ENCODE peak calls at places on chromosomes 16 and 17, in six cellular contexts. J, Y, N, O, E and C are unnamed samples. For H3K4me1, the result is how much of the 10 kb centered on the place peaks cover.

GRCh38 chr17:46764709-46765401 is 53.6 kb downstream of the WNT3 start:
- DNase-seq in J (peak), Y (peak), N (peak), O (peak), E (no peak), C (peak)

GRCh38 chr16:13835357-13835756 is 84.6 kb upstream of the ERCC4 start:
- DNase-seq in J (no peak), Y (no peak), N (no peak), O (no peak), E (no peak), C (no peak)

GRCh38 chr16:66133641-66134402 is 232.7 kb upstream of the CDH5 start:
- DNase-seq in J (no peak), Y (no peak), N (no peak), O (peak), E (no peak), C (no peak)

GRCh38 chr16:49542391-49542891 is 168.8 kb downstream of the C16orf78 start:
- DNase-seq in J (no peak), Y (no peak), N (no peak), O (no peak), E (peak), C (no peak)

GRCh38 chr16:46853713-46854443 is 22.9 kb upstream of the C16orf87 start:
- DNase-seq in J (peak), Y (peak), N (peak), O (peak), E (peak), C (peak)

GRCh38 chr16:52497067-52497816 is 49.7 kb downstream of the TOX3 start:
- DNase-seq in J (no peak), Y (peak), N (no peak), O (peak), E (no peak), C (no peak)

GRCh38 chr17:41773190-41773588 is 13.3 kb downstream of the JUP start:
- DNase-seq in J (peak), Y (peak), N (peak), O (peak), E (peak), C (no peak)

GRCh38 chr17:9370464-9370863 is 205.2 kb downstream of the STX8 start:
- DNase-seq in J (no peak), Y (peak), N (no peak), O (peak), E (no peak), C (no peak)

GRCh38 chr16:2095315-2095853 is 40.3 kb downstream of the PKD1 start:
- DNase-seq in J (no peak), Y (peak), N (no peak), O (no peak), E (peak), C (no peak)

GRCh38 chr17:81254955-81255717 is 16.0 kb downstream of the NDUFAF8 start:
- DNase-seq in J (peak), Y (peak), N (peak), O (peak), E (peak), C (peak)

GRCh38 chr16:51621610-51622009 is 470.5 kb upstream of the SALL1 start:
- DNase-seq in J (no peak), Y (no peak), N (no peak), O (no peak), E (no peak), C (no peak)

GRCh38 chr16:23502466-23502865 is 7.8 kb downstream of the GGA2 start:
- DNase-seq in J (no peak), Y (no peak), N (no peak), O (no peak), E (no peak), C (no peak)

GRCh38 chr17:72267601-72268000 is 146.8 kb downstream of the SOX9 start:
- DNase-seq in J (no peak), Y (no peak), N (no peak), O (no peak), E (no peak), C (no peak)

GRCh38 chr16:49700222-49700927 is 155.5 kb downstream of the ZNF423 start:
- DNase-seq in J (peak), Y (no peak), N (no peak), O (no peak), E (peak), C (peak)

GRCh38 chr17:80446645-80447405 is 29.6 kb downstream of the NPTX1 start:
- DNase-seq in J (peak), Y (peak), N (no peak), O (no peak), E (no peak), C (no peak)

GRCh38 chr17:77521076-77521475 is 380.3 kb downstream of the SEC14L1 start:
- DNase-seq in J (no peak), Y (no peak), N (no peak), O (no peak), E (no peak), C (no peak)

GRCh38 chr17:32496348-32497078 is 9.7 kb downstream of the CDK5R1 start:
- DNase-seq in J (no peak), Y (peak), N (no peak), O (peak), E (peak), C (no peak)

GRCh38 chr16:28491080-28491969 is 549 bp downstream of the CLN3 start:
- DNase-seq in J (peak), Y (peak), N (no peak), O (peak), E (peak), C (peak)

GRCh38 chr16:6684076-6684673 is 648.5 kb upstream of the RBFOX1 start:
- DNase-seq in J (no peak), Y (peak), N (no peak), O (no peak), E (no peak), C (peak)

GRCh38 chr17:34916120-34916519 is 45.1 kb downstream of the CCT6B start:
- DNase-seq in J (no peak), Y (no peak), N (no peak), O (no peak), E (no peak), C (no peak)

GRCh38 chr16:53545433-53545832 is 42.4 kb upstream of the AKTIP start:
- DNase-seq in J (no peak), Y (no peak), N (no peak), O (no peak), E (no peak), C (no peak)

GRCh38 chr17:56222255-56222654 is 69.0 kb downstream of the ANKFN1 start:
- DNase-seq in J (no peak), Y (no peak), N (no peak), O (no peak), E (no peak), C (no peak)

GRCh38 chr17:67421869-67422273 is 44.8 kb downstream of the PITPNC1 start:
- DNase-seq in J (no peak), Y (peak), N (no peak), O (peak), E (no peak), C (no peak)

GRCh38 chr16:75948886-75949285 is 222.6 kb upstream of the CPHXL start:
- DNase-seq in J (no peak), Y (no peak), N (no peak), O (no peak), E (no peak), C (no peak)

GRCh38 chr17:79919164-79919585 is 79.9 kb upstream of the CBX4 start:
- DNase-seq in J (peak), Y (peak), N (peak), O (no peak), E (peak), C (peak)

GRCh38 chr17:73043686-73044581 is 48.6 kb downstream of the SLC39A11 start:
- DNase-seq in J (no peak), Y (peak), N (no peak), O (peak), E (no peak), C (no peak)

GRCh38 chr16:28309811-28310311 is 17.5 kb downstream of the SBK1 start:
- DNase-seq in J (peak), Y (no peak), N (no peak), O (no peak), E (no peak), C (no peak)

GRCh38 chr16:27154573-27155521 is 48.5 kb upstream of the KDM8 start:
- DNase-seq in J (peak), Y (peak), N (peak), O (peak), E (peak), C (peak)

GRCh38 chr17:32314636-32315035 is 27.3 kb downstream of the C17orf75 start:
- DNase-seq in J (no peak), Y (no peak), N (no peak), O (no peak), E (no peak), C (no peak)

GRCh38 chr17:48989100-48989499 is 8.1 kb upstream of the IGF2BP1 start:
- DNase-seq in J (no peak), Y (no peak), N (no peak), O (no peak), E (no peak), C (no peak)

GRCh38 chr16:79628501-79628975 is 28.0 kb upstream of the MAF start:
- DNase-seq in J (no peak), Y (no peak), N (no peak), O (peak), E (no peak), C (no peak)

GRCh38 chr17:31629696-31630470 is 229.2 kb downstream of the COPRS start:
- DNase-seq in J (no peak), Y (no peak), N (no peak), O (peak), E (no peak), C (no peak)

GRCh38 chr16:87216824-87217205 is 100.4 kb downstream of the C16orf95 start:
- DNase-seq in J (no peak), Y (no peak), N (no peak), O (no peak), E (peak), C (no peak)

GRCh38 chr16:9351440-9351839 is 260.0 kb downstream of the HAPSTR1 start:
- DNase-seq in J (no peak), Y (peak), N (peak), O (no peak), E (no peak), C (no peak)

GRCh38 chr17:55322451-55322985 is 57.8 kb downstream of the HLF start:
- DNase-seq in J (no peak), Y (no peak), N (no peak), O (no peak), E (no peak), C (no peak)

GRCh38 chr17:81427446-81428120 is 32.3 kb downstream of the BAHCC1 start:
- DNase-seq in J (peak), Y (no peak), N (peak), O (no peak), E (peak), C (no peak)

GRCh38 chr16:56748826-56749225 is 18.9 kb downstream of the NUP93 start:
- DNase-seq in J (no peak), Y (no peak), N (no peak), O (no peak), E (no peak), C (peak)

GRCh38 chr16:90050969-90051368 is 26.2 kb downstream of the PRDM7 start:
- DNase-seq in J (no peak), Y (no peak), N (no peak), O (no peak), E (no peak), C (no peak)

DNA sequence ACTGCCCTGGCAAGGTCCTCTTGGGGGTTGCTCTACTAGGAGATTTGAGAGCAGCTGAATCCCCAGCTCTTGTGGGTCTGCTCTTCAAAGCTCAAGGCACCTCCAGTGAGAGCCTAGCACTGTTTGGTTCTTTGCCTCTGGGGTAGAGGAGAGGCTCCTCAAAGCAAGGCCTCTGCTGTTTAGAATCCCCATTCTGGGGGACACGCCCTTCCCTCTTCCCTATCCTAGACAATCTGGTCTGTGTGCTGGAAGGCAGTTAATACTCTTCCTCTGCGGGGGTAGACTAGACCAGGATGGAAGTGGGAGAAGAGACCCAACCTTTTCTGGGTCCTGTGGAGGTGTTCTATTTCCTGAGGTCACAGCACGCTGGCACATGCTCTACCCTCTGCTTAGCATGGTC is 7.7 kb downstream of the ERAL1 start:
- DNase-seq in J (no peak), Y (no peak), N (no peak), O (no peak), E (no peak), C (no peak)
- H3K4me1 ChIP-seq in J (under half), Y (under half), N (under half), O (under half), E (under half), C (under half)

GRCh38 chr17:38906429-38907172 is 18.8 kb upstream of the LASP1NB start:
- DNase-seq in J (no peak), Y (no peak), N (no peak), O (no peak), E (no peak), C (no peak)
- H3K4me1 ChIP-seq in J (under half), Y (under half), N (half or more), O (under half), E (under half), C (under half)

GRCh38 chr17:6675426-6675825 is 23.9 kb downstream of the C17orf100 start:
- DNase-seq in J (no peak), Y (no peak), N (no peak), O (no peak), E (no peak), C (no peak)
- H3K4me1 ChIP-seq in J (under half), Y (under half), N (under half), O (under half), E (under half), C (under half)

GRCh38 chr17:75693500-75694481 is 26.7 kb downstream of the SAP30BP start:
- DNase-seq in J (peak), Y (peak), N (no peak), O (peak), E (peak), C (peak)
- H3K4me1 ChIP-seq in J (under half), Y (half or more), N (half or more), O (under half), E (under half), C (under half)

GRCh38 chr16:88886915-88887521 is 20.6 kb upstream of the PABPN1L start:
- DNase-seq in J (peak), Y (no peak), N (peak), O (peak), E (no peak), C (peak)
- H3K4me1 ChIP-seq in J (under half), Y (under half), N (under half), O (under half), E (under half), C (under half)

GRCh38 chr17:57554826-57555635 is 190.1 kb downstream of the CCDC182 start:
- DNase-seq in J (no peak), Y (no peak), N (no peak), O (no peak), E (no peak), C (no peak)
- H3K4me1 ChIP-seq in J (under half), Y (under half), N (under half), O (under half), E (under half), C (under half)

GRCh38 chr16:85716016-85716679 is 27.4 kb upstream of the GINS2 start:
- DNase-seq in J (no peak), Y (no peak), N (no peak), O (no peak), E (no peak), C (no peak)
- H3K4me1 ChIP-seq in J (under half), Y (under half), N (under half), O (under half), E (under half), C (under half)

DNA sequence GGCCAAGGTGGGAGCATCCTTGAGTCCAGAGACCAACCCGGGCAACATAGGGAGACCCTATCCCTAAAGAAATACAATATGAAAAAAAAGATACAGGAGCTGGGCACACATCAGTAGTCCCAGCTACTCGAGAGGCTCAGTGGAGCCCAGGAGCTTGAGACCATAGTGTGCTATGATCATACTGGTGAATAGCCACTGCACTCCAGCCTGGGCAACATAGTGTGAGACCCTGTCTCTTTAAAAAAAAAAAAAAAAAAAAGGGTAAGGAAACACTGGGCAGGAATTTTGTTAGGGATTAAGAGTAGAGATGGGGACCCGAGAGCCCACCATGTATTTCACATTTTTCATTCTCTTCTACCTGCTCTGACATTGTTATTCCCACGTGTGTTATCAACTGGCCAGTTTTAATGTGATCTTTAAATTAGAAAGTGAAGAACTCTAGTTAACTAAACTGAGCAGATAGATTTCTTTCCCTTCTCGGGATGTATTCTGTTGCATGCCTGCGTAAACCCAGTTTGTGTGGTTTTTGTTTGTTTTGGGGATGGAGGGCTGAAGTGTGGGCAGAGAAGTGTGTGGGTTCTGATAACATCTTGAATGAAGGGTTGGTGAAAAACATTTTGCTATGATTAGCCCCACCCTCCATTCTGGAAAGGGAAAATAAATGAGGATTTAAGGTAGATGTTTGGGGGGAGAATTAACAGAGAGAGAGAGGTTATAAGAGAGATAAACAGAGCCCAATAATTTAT is 17.2 kb upstream of the SNTB2 start:
- DNase-seq in J (no peak), Y (no peak), N (no peak), O (no peak), E (no peak), C (no peak)
- H3K4me1 ChIP-seq in J (under half), Y (under half), N (under half), O (under half), E (under half), C (under half)

GRCh38 chr16:83335076-83335475 is 472.7 kb upstream of the HSBP1 start:
- DNase-seq in J (no peak), Y (no peak), N (no peak), O (no peak), E (no peak), C (no peak)
- H3K4me1 ChIP-seq in J (under half), Y (under half), N (under half), O (under half), E (under half), C (under half)